ENCODE peak calls at places on chromosomes 5 and 9, in four cellular contexts. M, G, O and H are unnamed samples.

GRCh38 chr5:125295405-125295872 is 549.0 kb upstream of the ZNF608 start:
- DNase-seq in G (peak; percentile 52), O (no peak), M (no peak), H (no peak)

GRCh38 chr5:132059043-132059695 is 1.3 kb upstream of the IL3 start:
- DNase-seq in G (no peak), M (no peak), O (peak; percentile 3), H (no peak)

GRCh38 chr9:91282292-91282691 is 79.4 kb downstream of the AUH start:
- DNase-seq in M (no peak), G (peak; percentile 61), O (no peak), H (no peak)

GRCh38 chr9:74838351-74838750 is 49.4 kb downstream of the TRPM6 start:
- DNase-seq in O (no peak), G (no peak), M (no peak), H (no peak)

GRCh38 chr9:98488578-98489312 is 220.0 kb downstream of the GABBR2 start:
- DNase-seq in M (no peak), O (no peak), G (peak; percentile 98), H (no peak)

GRCh38 chr5:50328193-50328729 is 112.8 kb downstream of the EMB start:
- DNase-seq in O (no peak), M (no peak), G (no peak), H (no peak)

GRCh38 chr5:154590093-154590724 is 112.2 kb upstream of the HAND1 start:
- DNase-seq in M (no peak), O (no peak), G (no peak), H (no peak)

GRCh38 chr5:84383296-84383815 is 1.3 kb downstream of the EDIL3 start:
- DNase-seq in G (no peak), M (no peak), O (no peak), H (peak; percentile 22)

GRCh38 chr9:121767176-121767769 is 115.8 kb downstream of the DAB2IP start:
- DNase-seq in M (no peak), O (no peak), G (peak; percentile 30), H (no peak)

GRCh38 chr5:39194466-39195136 is 24.8 kb downstream of the FYB1 start:
- DNase-seq in G (peak; percentile 84), M (no peak), O (no peak), H (no peak)

GRCh38 chr5:15424769-15425168 is 75.2 kb upstream of the FBXL7 start:
- DNase-seq in O (no peak), G (no peak), M (no peak), H (no peak)

GRCh38 chr9:130972957-130973685 is 34.1 kb upstream of the FIBCD1 start:
- DNase-seq in M (no peak), O (no peak), G (no peak), H (no peak)

GRCh38 chr9:93302586-93303257 is 118.8 kb downstream of the WNK2 start:
- DNase-seq in G (peak; percentile 58), M (no peak), O (no peak), H (peak; percentile 55)

GRCh38 chr5:17302138-17302537 is 84.7 kb downstream of the BASP1 start:
- DNase-seq in G (no peak), M (no peak), O (no peak), H (no peak)

GRCh38 chr5:95392593-95393182 is 1.5 kb downstream of the FAM81B start:
- DNase-seq in M (no peak), O (no peak), G (no peak), H (peak; percentile 61)

GRCh38 chr9:101455656-101456235 is 20.2 kb upstream of the ALDOB start:
- DNase-seq in O (no peak), M (no peak), G (peak; percentile 61), H (no peak)

GRCh38 chr5:31680528-31680927 is 41.6 kb downstream of the PDZD2 start:
- DNase-seq in O (peak; percentile 72), M (no peak), G (no peak), H (no peak)

GRCh38 chr5:169910393-169910792 is 69.9 kb downstream of the INSYN2B start:
- DNase-seq in G (no peak), M (no peak), O (no peak), H (no peak)

GRCh38 chr9:79562749-79563386 is 8.9 kb upstream of the TLE4 start:
- DNase-seq in G (peak; percentile 30), O (no peak), M (no peak), H (no peak)

GRCh38 chr5:25707093-25707492 is 1062.3 kb upstream of the CDH10 start:
- DNase-seq in O (no peak), M (no peak), G (no peak), H (no peak)

GRCh38 chr5:5494489-5495402 is 72.3 kb downstream of the ICE1 start:
- DNase-seq in O (peak; percentile 74), G (peak; percentile 25), M (peak; percentile 40), H (peak; percentile 72)

GRCh38 chr5:157513182-157513581 is 53.2 kb downstream of the NIPAL4 start:
- DNase-seq in O (no peak), G (no peak), M (no peak), H (no peak)

GRCh38 chr9:89670806-89671434 is 66.1 kb downstream of the GADD45G start:
- DNase-seq in G (no peak), O (no peak), M (no peak), H (no peak)

GRCh38 chr9:115642285-115642684 is 511.3 kb upstream of the PAPPA start:
- DNase-seq in O (no peak), M (no peak), G (peak; percentile 86), H (no peak)

GRCh38 chr9:121529237-121529987 is 29.8 kb upstream of the GGTA1 start:
- DNase-seq in M (peak; percentile 87), G (peak; percentile 99), O (peak; percentile 97), H (no peak)

GRCh38 chr9:93357649-93358048 is 93.8 kb upstream of the FAM120A start:
- DNase-seq in M (no peak), O (no peak), G (no peak), H (no peak)

GRCh38 chr5:58944221-58944620 is 361.3 kb downstream of the RAB3C start:
- DNase-seq in O (no peak), M (no peak), G (peak; percentile 45), H (no peak)

GRCh38 chr5:73061593-73061992 is 58.8 kb upstream of the TMEM171 start:
- DNase-seq in M (no peak), O (no peak), G (peak; percentile 5), H (no peak)

GRCh38 chr5:67377651-67378050 is 181.1 kb upstream of the CD180 start:
- DNase-seq in G (no peak), O (no peak), M (no peak), H (no peak)

GRCh38 chr5:178376906-178377582 is 144.4 kb upstream of the PHYKPL start:
- DNase-seq in M (no peak), G (peak; percentile 18), O (no peak), H (no peak)

GRCh38 chr5:154198611-154199230 is 8.2 kb downstream of the GALNT10 start:
- DNase-seq in M (no peak), G (peak; percentile 89), O (no peak), H (peak; percentile 53)

DNA sequence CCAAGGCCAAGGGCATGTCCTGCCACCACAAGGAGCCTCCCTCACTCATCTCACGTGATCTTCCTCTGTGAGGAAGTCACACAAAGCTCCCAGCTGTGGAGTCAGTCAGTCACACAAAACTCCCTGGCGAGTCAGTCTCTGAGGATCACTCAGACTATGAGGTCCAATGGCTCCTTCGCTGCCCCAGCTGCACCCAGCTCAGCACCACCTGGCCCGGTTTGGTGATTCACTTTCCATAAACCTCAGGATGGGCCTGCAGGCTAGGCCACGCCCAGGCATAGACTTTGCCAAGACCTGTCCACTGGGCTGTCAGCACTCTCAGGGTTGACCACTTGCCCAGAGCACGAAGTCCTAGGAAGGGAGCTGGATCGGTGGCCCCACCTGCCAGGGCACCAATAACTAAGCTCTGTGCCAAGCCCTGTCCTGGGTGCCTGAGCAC is 233.8 kb downstream of the HSPA4 start:
- DNase-seq in O (peak; percentile 32), G (peak; percentile 51), M (no peak), H (no peak)
- TF ChIP-seq POLR2A in O (no peak), G (no peak), M (no peak), H (no peak)

GRCh38 chr9:127850286-127850830 is 4.1 kb downstream of the ENG start:
- DNase-seq in O (no peak), G (no peak), M (no peak), H (no peak)
- TF ChIP-seq POLR2A in O (no peak), G (no peak), M (no peak), H (no peak)

GRCh38 chr5:6712582-6713273 is 504 bp upstream of the TENT4A start:
- DNase-seq in O (peak; percentile 97), G (peak; percentile 94), M (peak; percentile 91), H (peak; percentile 99)

GRCh38 chr5:6713274-6714181 is at the start of gene TENT4A:
- DNase-seq in G (no peak), O (peak; percentile 46), M (no peak), H (peak; percentile 72)

GRCh38 chr5:6715271-6715670 is 2.0 kb downstream of the TENT4A start:
- DNase-seq in M (no peak), O (no peak), G (no peak), H (no peak)

GRCh38 chr5:6715758-6716633 is 2.8 kb downstream of the TENT4A start:
- DNase-seq in M (no peak), O (no peak), G (no peak), H (no peak)

DNA sequence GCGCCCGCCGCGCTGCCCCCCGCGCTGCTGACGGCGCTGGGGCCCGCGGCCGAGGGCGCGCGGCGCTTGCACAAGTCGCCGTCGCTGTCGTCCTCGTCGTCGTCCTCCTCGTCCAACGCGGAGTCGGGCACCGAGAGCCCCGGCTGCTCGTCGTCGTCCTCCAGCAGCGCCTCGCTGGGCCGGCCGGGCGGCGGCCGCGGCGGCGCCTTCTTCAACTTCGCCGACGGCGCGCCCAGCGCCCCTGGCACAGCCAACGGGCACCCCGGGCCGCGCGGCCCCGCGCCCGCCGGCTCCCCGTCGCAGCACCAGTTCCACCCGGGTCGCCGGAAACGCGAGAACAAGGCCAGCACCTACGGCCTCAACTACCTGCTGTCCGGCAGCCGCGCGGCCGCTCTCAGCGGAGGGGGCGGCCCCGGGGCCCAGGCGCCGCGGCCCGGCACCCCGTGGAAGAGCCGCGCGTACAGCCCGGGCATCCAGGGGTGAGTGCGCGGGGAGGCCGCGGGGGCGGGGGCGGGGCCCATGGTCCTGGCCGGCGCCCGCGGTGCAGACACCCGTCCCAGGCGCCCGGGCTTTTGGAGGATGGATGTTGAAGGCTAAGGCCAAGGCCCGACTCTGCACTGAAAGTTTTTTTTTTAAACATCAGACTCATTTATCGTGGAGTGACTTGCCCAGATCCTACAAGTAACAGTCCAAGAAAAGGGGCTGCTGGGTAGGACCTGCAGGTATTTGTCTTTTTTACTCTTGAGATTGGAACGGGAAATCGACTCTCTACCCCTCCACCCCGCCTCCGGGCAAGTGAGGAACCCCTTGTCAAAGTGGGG is 1.2 kb downstream of the TENT4A start:
- DNase-seq in M (no peak), G (no peak), O (no peak), H (peak; percentile 72)
- TF ChIP-seq POLR2A in M (no peak), G (no peak), O (no peak), H (peak; percentile 19)

DNA sequence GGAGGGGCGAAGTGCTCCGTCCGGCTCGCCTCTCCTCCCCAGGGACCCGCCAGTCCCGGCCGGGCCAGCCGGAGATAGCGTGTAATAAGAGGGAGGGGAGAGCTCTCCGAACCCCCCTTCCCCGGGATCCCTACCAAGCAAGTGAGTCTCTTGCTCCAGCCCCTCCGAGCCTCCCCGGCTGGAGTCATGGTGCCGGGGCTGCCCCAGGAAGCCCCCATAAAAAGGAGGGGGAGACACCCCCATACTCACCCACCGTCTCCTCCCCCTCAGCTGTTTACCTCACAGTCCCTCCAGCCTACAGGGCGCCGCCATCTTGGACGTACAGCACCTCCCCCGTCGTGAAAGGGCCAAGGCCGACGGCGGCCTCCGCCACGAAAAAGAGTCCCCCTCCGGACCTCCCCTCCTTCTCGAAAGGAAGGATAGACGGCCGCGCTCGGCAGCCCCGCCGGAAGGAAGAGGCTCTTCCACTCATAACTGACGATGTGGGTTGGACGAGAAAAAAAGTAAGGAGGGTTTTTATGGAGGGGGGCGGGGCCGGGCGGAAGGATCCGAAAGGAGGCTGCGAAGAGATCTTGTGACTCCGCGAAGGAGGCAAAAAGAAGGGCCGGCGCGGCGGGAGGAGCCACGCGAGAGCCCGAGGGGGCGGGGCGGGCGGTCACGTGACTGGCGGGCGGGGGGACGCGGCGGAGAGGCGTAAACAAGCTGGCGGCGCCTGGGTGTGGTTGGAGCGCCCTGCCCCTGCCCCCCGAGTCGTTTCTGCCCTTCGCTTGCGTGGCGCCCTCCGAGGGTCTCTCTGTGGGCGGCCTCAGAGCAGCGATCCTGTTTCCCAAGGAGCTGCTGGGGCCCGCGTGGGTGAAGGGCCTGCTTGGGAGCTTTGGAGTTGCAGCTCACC is at the start of gene TSC1:
- DNase-seq in G (peak; percentile 94), M (peak; percentile 93), O (peak; percentile 98), H (peak; percentile 98)
- TF ChIP-seq POLR2A in G (peak; percentile 90), M (peak; percentile 80), O (no peak), H (peak; percentile 70)